ENCODE peak calls at places on chromosomes 13 and 19, in ten cellular contexts. L is tibial artery; O is lung; J is Calu3; G is right lobe of liver; X is fibroblast of the aortic adventitia; Q is thoracic aorta; Z is CD4-positive, alpha-beta T cell; B is stomach; I is spleen. T is an unnamed sample.

GRCh38 chr13:52454459-52454824 is 836 bp upstream of the CKAP2 start:
- DNase-seq in Z (no peak), B (no peak), I (peak), G (no peak), X (peak), Q (no peak), O (no peak), J (peak), L (no peak), T (no peak)

GRCh38 chr19:17997969-17998826 is 9.8 kb upstream of the ARRDC2 start:
- DNase-seq in X (peak), B (peak), Q (no peak), O (no peak), I (peak), L (no peak), J (peak), Z (no peak), G (peak), T (no peak)

GRCh38 chr19:17794731-17795494 is at the start of gene B3GNT3:
- DNase-seq in Q (no peak), O (peak), Z (peak), G (peak), J (peak), L (no peak), I (no peak), X (no peak), B (peak), T (no peak)

GRCh38 chr13:74080762-74081161 is 53.4 kb downstream of the KLF12 start:
- DNase-seq in O (no peak), J (no peak), Z (no peak), L (no peak), I (no peak), Q (no peak), G (no peak), B (no peak), X (no peak), T (no peak)

GRCh38 chr13:53250272-53250875 is 221.8 kb downstream of the OLFM4 start:
- DNase-seq in Q (no peak), O (no peak), X (peak), G (no peak), B (no peak), I (no peak), L (no peak), Z (no peak), J (peak), T (no peak)

GRCh38 chr13:73341748-73342147 is 282.9 kb downstream of the KLF5 start:
- DNase-seq in O (no peak), I (no peak), L (no peak), G (no peak), B (no peak), Q (no peak), Z (no peak), J (no peak), X (peak), T (no peak)

GRCh38 chr19:17757125-17757524 is 5.8 kb downstream of the FCHO1 start:
- DNase-seq in Q (no peak), Z (no peak), X (peak), B (peak), L (peak), J (peak), I (no peak), O (no peak), G (peak), T (no peak)

GRCh38 chr19:5397804-5398692 is 57.2 kb upstream of the ZNRF4 start:
- DNase-seq in G (no peak), B (no peak), I (no peak), J (peak), Z (no peak), O (no peak), L (no peak), X (no peak), Q (no peak), T (no peak)

GRCh38 chr13:21767032-21767431 is 96.2 kb downstream of the FGF9 start:
- DNase-seq in O (no peak), X (no peak), B (no peak), I (no peak), J (no peak), Q (no peak), Z (no peak), L (no peak), G (no peak), T (no peak)

GRCh38 chr19:4028334-4029246 is 21.1 kb downstream of the PIAS4 start:
- DNase-seq in Q (no peak), O (no peak), X (no peak), G (no peak), Z (no peak), J (no peak), L (no peak), I (no peak), B (no peak), T (peak)

GRCh38 chr19:38211779-38212178 is 12.2 kb downstream of the DPF1 start:
- DNase-seq in J (no peak), Q (no peak), I (no peak), X (no peak), B (no peak), G (no peak), Z (no peak), O (no peak), L (no peak), T (no peak)

GRCh38 chr13:37074703-37075102 is 15.2 kb upstream of the SUPT20H start:
- DNase-seq in G (no peak), J (no peak), O (no peak), Q (no peak), X (peak), Z (no peak), L (no peak), I (no peak), B (no peak), T (no peak)
- TF ChIP-seq CTCF in G (peak), J (no peak), O (peak), Q (peak), X (peak), Z (peak), L (peak), I (no peak), B (no peak), T (peak)

DNA sequence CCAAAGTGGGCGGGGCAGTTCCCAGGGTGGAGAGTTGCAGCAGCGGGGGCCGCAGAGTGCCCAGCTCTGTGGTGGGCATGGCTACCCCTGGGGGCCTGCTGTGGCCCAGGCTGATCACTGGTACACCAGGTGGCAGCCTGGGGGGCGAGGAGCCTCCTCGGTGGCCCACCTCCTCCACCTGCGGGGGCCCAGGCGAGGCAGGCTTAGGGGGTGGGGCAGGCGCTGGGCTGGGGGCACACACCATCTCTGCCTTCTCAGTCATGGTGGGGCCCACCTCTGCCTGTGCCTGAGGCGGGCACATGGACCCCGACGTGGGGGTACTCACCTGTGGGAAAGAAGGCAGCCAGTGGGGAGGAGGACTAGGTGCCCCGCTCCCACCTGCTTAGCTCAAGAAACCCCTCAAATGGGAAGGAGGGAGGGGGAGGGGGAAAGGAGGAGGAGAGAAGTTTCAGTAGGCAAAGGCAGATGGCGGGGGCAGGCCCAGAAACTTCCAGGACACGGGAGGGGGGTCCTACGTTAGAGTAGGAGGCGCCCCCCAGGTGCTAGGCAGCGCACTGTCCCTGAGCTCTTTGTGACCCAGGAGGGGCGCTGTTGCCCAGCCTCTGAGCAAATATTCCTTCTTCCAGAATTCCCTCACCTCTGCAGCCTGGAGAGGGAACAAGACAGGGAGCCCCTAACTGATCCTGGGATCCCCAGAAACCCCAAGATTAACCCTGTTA is 1.6 kb downstream of the LYL1 start:
- DNase-seq in G (no peak), Q (no peak), O (no peak), Z (no peak), L (no peak), J (no peak), B (no peak), I (peak), X (no peak), T (peak)
- TF ChIP-seq CTCF in G (peak), Q (no peak), O (peak), Z (no peak), L (no peak), J (no peak), B (no peak), I (no peak), X (peak), T (peak)

GRCh38 chr13:40666058-40666904 is at the start of gene FOXO1:
- DNase-seq in O (peak), G (peak), L (peak), Z (peak), Q (peak), X (peak), J (peak), I (peak), B (peak), T (peak)

GRCh38 chr13:40667622-40667978 is 1.2 kb upstream of the FOXO1 start:
- DNase-seq in Z (no peak), O (no peak), Q (no peak), J (no peak), B (no peak), I (no peak), X (no peak), L (peak), G (no peak), T (no peak)

GRCh38 chr13:40666905-40667621 is 622 bp upstream of the FOXO1 start:
- DNase-seq in X (no peak), Z (peak), J (peak), G (peak), O (peak), Q (no peak), L (peak), I (peak), B (peak), T (no peak)

GRCh38 chr13:40670307-40670706 is 3.9 kb upstream of the FOXO1 start:
- DNase-seq in O (no peak), B (no peak), G (no peak), Z (no peak), J (no peak), I (no peak), Q (no peak), L (no peak), X (no peak), T (no peak)

GRCh38 chr13:40668335-40668734 is 1.9 kb upstream of the FOXO1 start:
- DNase-seq in I (peak), O (peak), X (peak), Q (no peak), G (no peak), Z (peak), L (peak), B (no peak), J (peak), T (no peak)
- TF ChIP-seq CTCF in I (no peak), O (peak), X (peak), Q (no peak), G (peak), Z (peak), L (peak), B (no peak), J (peak), T (peak)

DNA sequence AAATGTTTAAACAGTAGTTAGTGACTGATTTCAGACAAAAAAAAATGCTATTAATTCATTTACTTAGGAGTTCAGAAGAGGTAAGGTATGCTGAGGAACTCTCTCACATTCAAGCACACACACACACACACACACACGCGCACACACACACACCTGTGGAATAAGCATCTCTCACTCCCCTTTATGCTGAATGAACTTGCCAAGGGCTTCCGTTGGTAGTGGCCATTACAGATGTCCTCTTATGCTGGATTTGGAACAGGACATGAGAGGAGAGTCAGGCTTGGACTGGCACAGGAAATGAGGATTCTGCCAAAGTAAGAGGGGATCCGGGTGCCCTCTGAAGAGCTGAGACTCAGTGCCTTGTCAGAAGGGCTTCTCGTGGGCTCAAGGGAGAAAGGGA is 463.4 kb upstream of the MIR17HG start:
- DNase-seq in I (no peak), Z (no peak), O (no peak), G (no peak), X (no peak), B (no peak), Q (no peak), J (no peak), L (no peak), T (no peak)
- TF ChIP-seq CTCF in I (no peak), Z (no peak), O (no peak), G (no peak), X (no peak), B (no peak), Q (no peak), J (no peak), L (no peak), T (no peak)

DNA sequence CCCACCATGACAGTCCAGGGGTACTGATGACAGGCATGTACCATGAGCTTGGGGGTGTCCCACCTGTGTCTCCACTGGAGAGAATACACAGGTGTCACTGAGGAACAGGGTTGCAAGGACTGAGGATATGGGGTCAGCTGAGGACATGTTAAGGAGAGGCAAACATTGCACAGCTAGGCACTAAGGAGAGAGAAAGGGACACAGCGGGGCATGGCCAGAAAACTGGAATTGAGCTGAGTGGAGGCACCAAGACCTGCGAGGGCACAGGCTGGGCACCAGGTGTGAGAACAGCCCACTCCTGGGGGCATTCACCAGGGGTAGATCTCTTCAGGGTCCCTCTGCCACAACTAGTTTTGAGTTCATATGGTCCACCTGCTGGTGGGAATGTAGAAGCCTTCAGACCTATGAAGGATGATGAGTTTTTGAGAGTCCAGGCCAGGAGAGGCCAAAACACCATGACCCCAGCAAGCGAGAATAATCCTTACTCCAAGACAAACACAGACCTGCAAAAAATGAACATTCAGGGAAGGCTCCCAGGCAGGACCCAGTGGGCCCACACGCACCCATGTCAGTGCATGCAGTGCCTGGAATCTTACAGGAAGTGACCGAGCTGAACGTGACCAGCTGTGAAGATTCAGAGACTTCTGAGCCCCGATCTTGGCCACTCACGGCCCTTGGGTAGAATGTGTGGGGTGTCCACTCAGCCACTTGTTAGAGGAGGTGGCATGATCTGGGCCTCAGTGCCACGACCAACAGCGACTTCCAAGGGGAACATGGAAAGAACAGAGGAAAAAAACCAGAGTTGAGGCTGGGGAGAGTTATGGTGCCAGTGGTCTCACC is 1.4 kb upstream of the ZNF584 start:
- DNase-seq in J (peak), O (no peak), Z (no peak), Q (no peak), G (no peak), I (no peak), L (no peak), X (no peak), B (no peak), T (no peak)
- TF ChIP-seq CTCF in J (peak), O (no peak), Z (no peak), Q (no peak), G (peak), I (no peak), L (no peak), X (peak), B (no peak), T (peak)

GRCh38 chr13:62544928-62545327 is 1129.3 kb upstream of the PCDH20 start:
- DNase-seq in X (no peak), G (no peak), J (no peak), B (no peak), L (no peak), Q (no peak), I (no peak), O (no peak), Z (no peak), T (no peak)
- TF ChIP-seq CTCF in X (no peak), G (no peak), J (no peak), B (no peak), L (no peak), Q (no peak), I (no peak), O (no peak), Z (no peak), T (peak)

GRCh38 chr13:51261610-51262249 is 39.5 kb downstream of the FAM124A start:
- DNase-seq in G (no peak), B (no peak), J (no peak), X (no peak), I (no peak), Q (no peak), O (no peak), L (no peak), Z (no peak), T (no peak)

GRCh38 chr13:51259359-51259645 is 37.1 kb downstream of the FAM124A start:
- DNase-seq in Z (no peak), O (no peak), X (no peak), J (no peak), B (no peak), G (no peak), L (no peak), I (no peak), Q (no peak), T (no peak)

GRCh38 chr13:51258612-51259358 is 36.6 kb downstream of the FAM124A start:
- DNase-seq in J (no peak), B (no peak), I (no peak), O (no peak), Q (no peak), L (no peak), G (no peak), Z (no peak), X (no peak), T (no peak)

GRCh38 chr13:51260154-51260553 is 38.0 kb downstream of the FAM124A start:
- DNase-seq in L (no peak), B (no peak), I (no peak), Z (no peak), G (no peak), Q (no peak), O (no peak), X (no peak), J (no peak), T (no peak)

DNA sequence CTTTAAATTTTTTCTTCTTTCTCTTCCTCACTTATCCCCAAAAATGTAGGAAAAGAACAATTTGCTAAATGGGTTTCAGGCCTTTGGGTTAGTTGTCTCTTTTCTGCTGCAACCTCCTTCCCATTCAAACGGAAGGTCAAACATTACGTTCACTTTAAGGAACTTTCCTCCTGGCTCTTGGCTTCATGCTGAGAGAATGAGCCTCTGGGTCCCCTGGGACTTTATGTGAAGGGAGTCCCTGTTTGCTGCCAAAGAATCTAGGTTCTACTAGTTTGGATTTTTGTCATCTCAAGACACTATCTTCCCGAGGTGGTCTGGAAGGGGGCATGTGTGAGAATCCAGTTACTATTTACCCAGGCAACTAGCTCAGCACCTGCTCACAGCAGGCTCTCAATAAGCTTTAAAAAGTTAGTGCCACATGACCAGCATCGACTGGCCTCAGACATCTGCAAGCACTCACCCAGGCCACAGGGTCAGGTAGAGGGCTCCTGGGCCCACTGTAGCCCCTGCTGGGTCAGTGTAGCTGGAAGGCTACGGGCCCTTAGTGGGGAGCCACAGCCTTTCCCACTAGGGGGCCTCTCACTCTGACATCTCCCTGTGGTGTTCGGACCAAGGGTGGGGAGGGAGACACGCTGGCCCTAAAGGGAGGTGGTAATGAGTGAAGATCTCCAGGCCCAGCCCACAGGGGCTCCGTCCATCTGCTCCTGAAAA is 40.5 kb downstream of the FAM124A start:
- DNase-seq in J (no peak), I (no peak), O (no peak), Q (no peak), Z (no peak), L (no peak), G (no peak), B (no peak), X (no peak), T (no peak)
- TF ChIP-seq CTCF in J (no peak), I (no peak), O (no peak), Q (no peak), Z (no peak), L (no peak), G (peak), B (no peak), X (peak), T (peak)

GRCh38 chr13:110690516-110690915 is 15.4 kb downstream of the CARS2 start:
- DNase-seq in J (no peak), I (peak), Z (no peak), X (no peak), G (no peak), B (no peak), Q (no peak), O (no peak), L (no peak), T (no peak)

GRCh38 chr13:110689041-110689440 is 16.9 kb downstream of the CARS2 start:
- DNase-seq in B (no peak), L (no peak), G (no peak), Q (no peak), O (no peak), Z (no peak), I (peak), J (no peak), X (no peak), T (no peak)

GRCh38 chr13:110685305-110685704 is 20.6 kb downstream of the CARS2 start:
- DNase-seq in L (no peak), I (peak), X (no peak), Z (no peak), B (no peak), Q (no peak), O (no peak), G (no peak), J (no peak), T (no peak)

GRCh38 chr13:110687736-110688135 is 18.2 kb downstream of the CARS2 start:
- DNase-seq in L (no peak), Q (no peak), J (no peak), I (peak), B (no peak), G (no peak), O (no peak), X (no peak), Z (no peak), T (no peak)

GRCh38 chr13:110689711-110690110 is 16.2 kb downstream of the CARS2 start:
- DNase-seq in O (no peak), X (no peak), Q (no peak), L (no peak), J (no peak), Z (no peak), G (no peak), B (no peak), I (peak), T (no peak)
- TF ChIP-seq CTCF in O (no peak), X (no peak), Q (no peak), L (no peak), J (no peak), Z (no peak), G (no peak), B (no peak), I (no peak), T (no peak)

T was measured in chondrocyte.